ENCODE peak calls at places on chromosomes 13 and 19, in seven cellular contexts. Q is activated gamma-delta T cell treated with Interleukin-2 at 50 U/mL for 16 hours, K is HFF-Myc, R is hypothalamus, H is EL, I is left kidney, D is aorta. G is an unnamed sample.

GRCh38 chr13:114140909-114141255 is 8.5 kb upstream of the RASA3 start:
- DNase-seq in K (no peak), R (no peak), I (peak), Q (peak), H (no peak), D (no peak), G (no peak)

GRCh38 chr19:8461376-8461775 is 16.6 kb downstream of the HNRNPM start:
- DNase-seq in I (no peak), K (no peak), D (no peak), H (no peak), R (no peak), Q (no peak), G (no peak)

GRCh38 chr13:105291987-105292386 is 1243.5 kb downstream of the EFNB2 start:
- DNase-seq in H (no peak), I (no peak), R (no peak), K (no peak), Q (no peak), D (no peak), G (no peak)

GRCh38 chr19:52923782-52924593 is 760 bp upstream of the ZNF888 start:
- DNase-seq in K (no peak), R (no peak), H (peak), D (peak), I (peak), Q (no peak), G (peak)

GRCh38 chr19:871446-872265 is 12.2 kb downstream of the CFD start:
- DNase-seq in Q (no peak), D (no peak), R (no peak), I (peak), K (no peak), H (no peak), G (no peak)

GRCh38 chr13:20219585-20219984 is 12.5 kb downstream of the GJB6 start:
- DNase-seq in Q (no peak), H (no peak), R (no peak), I (no peak), D (no peak), K (no peak), G (no peak)

GRCh38 chr19:7862413-7862951 is 11.7 kb downstream of the PRR36 start:
- DNase-seq in K (no peak), Q (peak), R (no peak), I (peak), H (no peak), D (no peak), G (peak)

GRCh38 chr13:24671367-24672117 is 8.7 kb upstream of the ATP12A start:
- DNase-seq in H (peak), D (peak), K (peak), I (peak), R (no peak), Q (no peak), G (no peak)

GRCh38 chr19:18233224-18233825 is 7.1 kb upstream of the PDE4C start:
- DNase-seq in R (no peak), Q (peak), D (peak), K (no peak), I (peak), H (peak), G (no peak)

GRCh38 chr19:32651729-32652140 is 23.2 kb downstream of the ANKRD27 start:
- DNase-seq in Q (no peak), D (no peak), H (no peak), I (peak), R (no peak), K (no peak), G (peak)

GRCh38 chr13:28474491-28475134 is 20.3 kb downstream of the FLT1 start:
- DNase-seq in D (no peak), Q (no peak), I (no peak), K (no peak), H (no peak), R (no peak), G (no peak)

GRCh38 chr13:65553328-65553727 is 1676.8 kb downstream of the PCDH9 start:
- DNase-seq in I (no peak), K (no peak), D (no peak), H (no peak), R (no peak), Q (no peak), G (no peak)

GRCh38 chr19:2176336-2176994 is 12.7 kb downstream of the DOT1L start:
- DNase-seq in K (no peak), D (no peak), Q (no peak), R (no peak), I (no peak), H (no peak), G (no peak)

GRCh38 chr19:3522421-3523360 is 16.3 kb upstream of the TEKTIP1 start:
- DNase-seq in K (no peak), Q (no peak), D (no peak), H (no peak), I (no peak), R (no peak), G (no peak)

GRCh38 chr19:30669329-30670010 is 297.3 kb downstream of the ZNF536 start:
- DNase-seq in K (no peak), Q (peak), I (peak), D (no peak), R (peak), H (peak), G (peak)

GRCh38 chr19:54137913-54138776 is 583 bp downstream of the CNOT3 start:
- DNase-seq in R (no peak), H (no peak), Q (peak), D (no peak), K (no peak), I (peak), G (no peak)

GRCh38 chr19:6639439-6639838 is 30.5 kb downstream of the TNFSF14 start:
- DNase-seq in I (no peak), R (no peak), Q (no peak), H (peak), K (no peak), D (no peak), G (no peak)

GRCh38 chr19:19053508-19054314 is 10.1 kb upstream of the SLC25A42 start:
- DNase-seq in H (peak), R (no peak), Q (peak), I (peak), D (peak), K (no peak), G (peak)

GRCh38 chr13:113151745-113152707 is 6.4 kb upstream of the PROZ start:
- DNase-seq in K (no peak), I (no peak), D (no peak), R (no peak), H (peak), Q (no peak), G (no peak)

GRCh38 chr13:29479716-29480492 is 115.6 kb downstream of the SLC7A1 start:
- DNase-seq in R (no peak), K (no peak), D (no peak), Q (no peak), I (peak), H (no peak), G (no peak)

GRCh38 chr19:11539495-11540365 is 1.1 kb downstream of the CNN1 start:
- DNase-seq in K (no peak), H (no peak), D (no peak), Q (no peak), I (peak), R (no peak), G (peak)

GRCh38 chr19:45177817-45178261 is at the start of gene TRAPPC6A:
- DNase-seq in Q (no peak), H (peak), K (no peak), I (no peak), D (no peak), R (no peak), G (no peak)

G was measured in left ventricle myocardium inferior.